ENCODE peak calls at places on chromosomes 6 and 20, in ten cellular contexts. G is SHP77; S is left lung; D is CD8-positive, alpha-beta T cell; N is NCI-H1694 treated with DMSO at 0.1 percent for 48 hours; A is MCF 10A; T is mesendoderm; B is HS-5; Y is kidney epithelial cell; X is germinal center. Z is an unnamed sample.

GRCh38 chr6:13289789-13290318 is 38.5 kb downstream of the TBC1D7 start:
- DNase-seq in N (no peak), B (no peak), X (no peak), S (no peak), D (no peak), G (no peak), Y (no peak), T (no peak), A (no peak), Z (no peak)

GRCh38 chr6:13076575-13076974 is 251.8 kb downstream of the TBC1D7 start:
- DNase-seq in A (no peak), X (no peak), B (no peak), T (peak; percentile 8), G (no peak), Y (no peak), N (no peak), D (no peak), S (no peak), Z (no peak)

GRCh38 chr6:123352705-123353104 is 284.0 kb downstream of the TRDN start:
- DNase-seq in T (no peak), X (no peak), D (no peak), G (no peak), A (no peak), S (no peak), Y (no peak), N (no peak), B (no peak), Z (no peak)

GRCh38 chr20:36093025-36093803 is 61.3 kb upstream of the EPB41L1 start:
- DNase-seq in G (peak; percentile 21), X (no peak), N (no peak), Y (no peak), T (no peak), S (peak; percentile 86), A (peak; percentile 15), D (peak; percentile 54), B (no peak), Z (peak; percentile 78)

GRCh38 chr6:134035823-134036296 is 16.6 kb downstream of the SLC2A12 start:
- DNase-seq in X (no peak), A (peak; percentile 84), Y (peak; percentile 71), B (no peak), N (no peak), D (no peak), S (no peak), G (peak; percentile 81), T (no peak), Z (peak; percentile 88)

GRCh38 chr20:5893052-5893451 is 57.3 kb downstream of the TRMT6 start:
- DNase-seq in D (no peak), N (no peak), S (no peak), X (no peak), Y (no peak), G (no peak), B (no peak), A (no peak), T (no peak), Z (no peak)

GRCh38 chr6:54775586-54775985 is 71.0 kb upstream of the FAM83B start:
- DNase-seq in X (no peak), A (no peak), T (no peak), N (no peak), G (no peak), B (no peak), D (no peak), S (no peak), Y (no peak), Z (no peak)

GRCh38 chr20:25136643-25137559 is 55.0 kb upstream of the VSX1 start:
- DNase-seq in X (no peak), S (peak; percentile 75), B (peak; percentile 82), G (no peak), D (no peak), Y (peak; percentile 48), T (peak; percentile 39), A (peak; percentile 87), N (no peak), Z (no peak)

GRCh38 chr6:159343709-159344108 is 174.5 kb downstream of the FNDC1 start:
- DNase-seq in Y (no peak), T (no peak), N (no peak), D (no peak), S (no peak), B (no peak), G (no peak), X (no peak), A (no peak), Z (no peak)

GRCh38 chr20:25116746-25117457 is 35.0 kb upstream of the VSX1 start:
- DNase-seq in D (no peak), B (no peak), G (no peak), N (peak; percentile 15), Y (no peak), T (no peak), X (no peak), S (no peak), A (no peak), Z (no peak)

GRCh38 chr6:28474441-28475219 is 31.3 kb upstream of the ZSCAN23 start:
- DNase-seq in B (peak; percentile 90), S (no peak), T (peak; percentile 94), Y (peak; percentile 37), G (no peak), D (no peak), X (no peak), N (peak; percentile 78), A (peak; percentile 83), Z (peak; percentile 72)

GRCh38 chr20:35008411-35009342 is 53.0 kb downstream of the MYH7B start:
- DNase-seq in D (no peak), N (no peak), A (no peak), X (no peak), T (no peak), Y (no peak), G (no peak), B (no peak), S (no peak), Z (no peak)

GRCh38 chr6:2915150-2915549 is 12.0 kb upstream of the SERPINB9 start:
- DNase-seq in N (no peak), Y (no peak), G (no peak), X (no peak), D (no peak), A (no peak), S (no peak), B (no peak), T (no peak), Z (no peak)

GRCh38 chr6:28633445-28634215 is 107.9 kb downstream of the GPX5 start:
- DNase-seq in T (peak; percentile 66), N (no peak), Y (no peak), S (no peak), B (no peak), D (no peak), G (no peak), X (no peak), A (no peak), Z (no peak)

GRCh38 chr20:1327241-1327653 is 1.7 kb downstream of the SDCBP2 start:
- DNase-seq in G (no peak), B (peak; percentile 49), D (peak; percentile 43), X (no peak), S (no peak), N (no peak), A (no peak), Y (peak; percentile 47), T (no peak), Z (no peak)

GRCh38 chr20:57620999-57621398 is 773 bp upstream of the ZBP1 start:
- DNase-seq in G (no peak), B (no peak), S (peak; percentile 70), Y (no peak), N (no peak), T (no peak), X (peak; percentile 62), A (no peak), D (peak; percentile 57), Z (peak; percentile 81)

GRCh38 chr6:149176971-149177667 is 140.4 kb upstream of the TAB2 start:
- DNase-seq in X (no peak), N (no peak), B (no peak), Y (no peak), A (no peak), T (no peak), G (no peak), D (no peak), S (no peak), Z (no peak)

GRCh38 chr6:98928688-98929087 is 19.1 kb downstream of the FBXL4 start:
- DNase-seq in A (no peak), T (no peak), D (no peak), X (no peak), B (no peak), Y (no peak), N (no peak), S (no peak), G (no peak), Z (no peak)

GRCh38 chr6:43391448-43392031 is 22.1 kb upstream of the ZNF318 start:
- DNase-seq in T (no peak), B (no peak), S (no peak), N (no peak), A (no peak), X (no peak), Y (no peak), D (peak; percentile 66), G (no peak), Z (no peak)

GRCh38 chr6:5905431-5906339 is 101.0 kb downstream of the NRN1 start:
- DNase-seq in X (no peak), D (no peak), G (no peak), B (peak; percentile 39), Y (no peak), T (no peak), S (no peak), A (peak; percentile 78), N (no peak), Z (no peak)

GRCh38 chr6:91135406-91135805 is 548.5 kb upstream of the MAP3K7 start:
- DNase-seq in X (no peak), T (no peak), S (no peak), Y (no peak), D (no peak), B (no peak), N (peak; percentile 69), G (no peak), A (no peak), Z (no peak)

GRCh38 chr20:6886065-6886729 is 118.7 kb downstream of the BMP2 start:
- DNase-seq in D (no peak), S (no peak), T (peak; percentile 28), G (peak; percentile 64), Y (no peak), A (no peak), N (no peak), X (no peak), B (no peak), Z (no peak)

GRCh38 chr6:133818320-133818719 is 70.6 kb upstream of the TCF21 start:
- DNase-seq in T (peak; percentile 13), A (no peak), G (no peak), S (no peak), B (no peak), Y (no peak), N (no peak), D (no peak), X (no peak), Z (no peak)

GRCh38 chr6:142803027-142803426 is 141.9 kb downstream of the HIVEP2 start:
- DNase-seq in D (no peak), B (no peak), X (no peak), T (no peak), Y (no peak), N (no peak), A (peak; percentile 39), G (no peak), S (no peak), Z (no peak)

GRCh38 chr6:37940074-37940847 is 120.7 kb downstream of the ZFAND3 start:
- DNase-seq in S (no peak), A (peak; percentile 11), N (no peak), D (no peak), T (no peak), B (no peak), X (no peak), G (no peak), Y (no peak), Z (no peak)

GRCh38 chr6:167345960-167346359 is 21.1 kb downstream of the TTLL2 start:
- DNase-seq in B (no peak), N (no peak), T (no peak), Y (no peak), D (no peak), G (no peak), X (no peak), S (no peak), A (no peak), Z (no peak)

GRCh38 chr6:39855356-39855995 is 63.3 kb downstream of the DAAM2 start:
- DNase-seq in B (no peak), T (no peak), S (no peak), D (no peak), Y (no peak), X (no peak), G (no peak), A (no peak), N (no peak), Z (no peak)

GRCh38 chr20:63808964-63809674 is 21.9 kb downstream of the ZBTB46 start:
- DNase-seq in D (no peak), S (no peak), Y (no peak), A (no peak), G (no peak), X (no peak), B (no peak), T (no peak), N (no peak), Z (no peak)

Z was measured in RPMI8226.